ENCODE peak calls at places on chromosomes 3 and 15, in ten cellular contexts. E is DMS153, T is K562, L is putamen, W is lower lobe of right lung, S is HAP-1, A is fibroblast of mammary gland, I is NCI-H2029, G is A549, Y is ACHN. J is an unnamed sample.

GRCh38 chr3:11653298-11654055 is 9.8 kb upstream of the VGLL4 start:
- DNase-seq in E (no peak), T (no peak), L (no peak), W (no peak), S (no peak), A (no peak), I (no peak), G (no peak), Y (no peak), J (no peak)

GRCh38 chr3:41126475-41126874 is 72.8 kb upstream of the CTNNB1 start:
- DNase-seq in E (no peak), T (no peak), L (no peak), W (no peak), S (no peak), A (no peak), I (no peak), G (no peak), Y (no peak), J (no peak)

GRCh38 chr3:78804251-78805037 is 963.4 kb downstream of the ROBO1 start:
- DNase-seq in E (no peak), T (no peak), L (no peak), W (no peak), S (no peak), A (peak; percentile 91), I (no peak), G (no peak), Y (no peak), J (no peak)

GRCh38 chr15:69337133-69337532 is 38.4 kb downstream of the PAQR5 start:
- DNase-seq in E (no peak), T (no peak), L (no peak), W (no peak), S (no peak), A (peak; percentile 40), I (no peak), G (no peak), Y (no peak), J (no peak)

GRCh38 chr15:85772668-85773067 is 22.1 kb downstream of the KLHL25 start:
- DNase-seq in E (no peak), T (no peak), L (no peak), W (no peak), S (no peak), A (no peak), I (no peak), G (no peak), Y (no peak), J (no peak)

GRCh38 chr3:131421957-131422498 is 40.5 kb downstream of the NUDT16 start:
- DNase-seq in E (no peak), T (no peak), L (no peak), W (no peak), S (no peak), A (peak; percentile 8), I (peak; percentile 24), G (no peak), Y (no peak), J (no peak)

GRCh38 chr3:37181766-37182165 is 7.4 kb upstream of the LRRFIP2 start:
- DNase-seq in E (no peak), T (no peak), L (no peak), W (no peak), S (no peak), A (peak; percentile 59), I (no peak), G (no peak), Y (no peak), J (no peak)

GRCh38 chr15:45180201-45180600 is 7.6 kb downstream of the SHF start:
- DNase-seq in E (no peak), T (no peak), L (no peak), W (no peak), S (no peak), A (no peak), I (no peak), G (no peak), Y (peak; percentile 89), J (no peak)

GRCh38 chr3:99366663-99367429 is 271.5 kb upstream of the COL8A1 start:
- DNase-seq in E (no peak), T (no peak), L (no peak), W (no peak), S (peak; percentile 8), A (no peak), I (no peak), G (no peak), Y (peak; percentile 13), J (no peak)

GRCh38 chr3:24781454-24781853 is 286.8 kb upstream of the THRB start:
- DNase-seq in E (no peak), T (no peak), L (no peak), W (no peak), S (no peak), A (no peak), I (no peak), G (no peak), Y (no peak), J (no peak)

GRCh38 chr15:67142142-67143092 is 77.0 kb downstream of the SMAD3 start:
- DNase-seq in E (no peak), T (no peak), L (no peak), W (no peak), S (no peak), A (peak; percentile 85), I (no peak), G (no peak), Y (peak; percentile 52), J (no peak)

GRCh38 chr15:57216288-57216687 is 160.0 kb upstream of the CGNL1 start:
- DNase-seq in E (no peak), T (no peak), L (peak; percentile 65), W (no peak), S (no peak), A (peak; percentile 91), I (no peak), G (no peak), Y (peak; percentile 68), J (no peak)

GRCh38 chr3:193909387-193909786 is 226.6 kb upstream of the HES1 start:
- DNase-seq in E (no peak), T (no peak), L (no peak), W (no peak), S (no peak), A (no peak), I (no peak), G (no peak), Y (no peak), J (no peak)

GRCh38 chr15:34434627-34435305 is 2.8 kb downstream of the GOLGA8A start:
- DNase-seq in E (no peak), T (no peak), L (no peak), W (no peak), S (no peak), A (no peak), I (no peak), G (no peak), Y (no peak), J (no peak)

GRCh38 chr15:80404057-80404718 is at the start of gene ARNT2:
- DNase-seq in E (no peak), T (no peak), L (peak; percentile 83), W (peak; percentile 49), S (peak; percentile 82), A (no peak), I (no peak), G (peak; percentile 56), Y (peak; percentile 55), J (no peak)

GRCh38 chr15:35210370-35210769 is 125.3 kb upstream of the NANOGP8 start:
- DNase-seq in E (no peak), T (no peak), L (no peak), W (no peak), S (no peak), A (no peak), I (no peak), G (no peak), Y (no peak), J (no peak)

GRCh38 chr15:63501256-63502089 is 2.9 kb upstream of the USP3 start:
- DNase-seq in E (peak; percentile 10), T (no peak), L (peak; percentile 42), W (peak; percentile 84), S (no peak), A (peak; percentile 99), I (peak; percentile 40), G (peak; percentile 88), Y (peak; percentile 82), J (peak; percentile 84)

GRCh38 chr3:52827866-52828376 is 2.6 kb downstream of the ITIH4 start:
- DNase-seq in E (no peak), T (no peak), L (no peak), W (no peak), S (no peak), A (no peak), I (no peak), G (peak; percentile 17), Y (peak; percentile 89), J (no peak)

GRCh38 chr3:194680888-194681615 is 4.6 kb upstream of the FAM43A start:
- DNase-seq in E (no peak), T (no peak), L (no peak), W (no peak), S (no peak), A (no peak), I (no peak), G (no peak), Y (no peak), J (no peak)

GRCh38 chr3:180913582-180914404 is 1.3 kb downstream of the FXR1 start:
- DNase-seq in E (no peak), T (no peak), L (no peak), W (no peak), S (no peak), A (peak; percentile 67), I (no peak), G (no peak), Y (no peak), J (no peak)

GRCh38 chr3:136604961-136605360 is 147.2 kb downstream of the STAG1 start:
- DNase-seq in E (no peak), T (no peak), L (no peak), W (no peak), S (no peak), A (no peak), I (no peak), G (no peak), Y (peak; percentile 10), J (no peak)

GRCh38 chr3:45832691-45833090 is 9.2 kb downstream of the LZTFL1 start:
- DNase-seq in E (peak; percentile 11), T (no peak), L (no peak), W (no peak), S (no peak), A (peak; percentile 20), I (peak; percentile 84), G (no peak), Y (peak; percentile 27), J (no peak)

GRCh38 chr3:103965764-103966163 is 1400.9 kb upstream of the ALCAM start:
- DNase-seq in E (no peak), T (no peak), L (no peak), W (no peak), S (no peak), A (no peak), I (no peak), G (no peak), Y (no peak), J (no peak)

GRCh38 chr15:48565560-48566482 is 79.7 kb downstream of the FBN1 start:
- DNase-seq in E (no peak), T (no peak), L (no peak), W (no peak), S (no peak), A (peak; percentile 98), I (no peak), G (no peak), Y (no peak), J (no peak)

GRCh38 chr3:138946554-138947302 is at the start of the genes FOXL2 and FOXL2NB:
- DNase-seq in E (no peak), T (peak; percentile 79), L (no peak), W (no peak), S (no peak), A (peak; percentile 60), I (no peak), G (peak; percentile 23), Y (peak; percentile 89), J (no peak)

GRCh38 chr3:175486255-175486654 is 627.1 kb downstream of the NAALADL2 start:
- DNase-seq in E (no peak), T (no peak), L (no peak), W (no peak), S (no peak), A (no peak), I (no peak), G (no peak), Y (no peak), J (no peak)

GRCh38 chr15:71532994-71533393 is 277.4 kb upstream of the NR2E3 start:
- DNase-seq in E (no peak), T (peak; percentile 66), L (no peak), W (no peak), S (peak; percentile 70), A (peak; percentile 59), I (no peak), G (peak; percentile 31), Y (peak; percentile 29), J (no peak)

GRCh38 chr3:13473020-13473419 is 7.1 kb upstream of the HDAC11 start:
- DNase-seq in E (no peak), T (no peak), L (no peak), W (no peak), S (no peak), A (no peak), I (no peak), G (no peak), Y (no peak), J (no peak)

J was measured in RWPE2.